ENCODE peak calls at places on chromosomes 7 and 10, in nine cellular contexts. W is fibroblast of the aortic adventitia, K is A549, A is BJ, U is cardiac fibroblast, S is HFF-Myc, B is suprapubic skin, V is stomach, F is epithelial cell of esophagus. P is an unnamed sample.

GRCh38 chr7:71626206-71626605 is 494.3 kb downstream of the GALNT17 start:
- DNase-seq in W (no peak), K (no peak), A (no peak), U (peak; percentile 7), S (no peak), B (no peak), V (no peak), F (no peak), P (no peak)

GRCh38 chr7:34675749-34676374 is 17.8 kb downstream of the NPSR1 start:
- DNase-seq in W (peak; percentile 2), K (peak; percentile 48), A (no peak), U (peak; percentile 32), S (no peak), B (no peak), V (no peak), F (peak; percentile 34), P (no peak)

GRCh38 chr10:381346-381745 is 246.1 kb downstream of the ZMYND11 start:
- DNase-seq in W (no peak), K (no peak), A (no peak), U (no peak), S (no peak), B (peak; percentile 63), V (peak; percentile 8), F (no peak), P (no peak)

GRCh38 chr10:78972947-78973900 is 95.5 kb upstream of the ZMIZ1 start:
- DNase-seq in W (peak; percentile 91), K (peak; percentile 98), A (peak; percentile 68), U (peak; percentile 94), S (peak; percentile 88), B (peak; percentile 87), V (peak; percentile 69), F (peak; percentile 91), P (no peak)

GRCh38 chr7:98295467-98296220 is 14.2 kb downstream of the BRI3 start:
- DNase-seq in W (no peak), K (no peak), A (no peak), U (no peak), S (no peak), B (no peak), V (no peak), F (peak; percentile 74), P (no peak)

GRCh38 chr10:70921285-70921684 is 32.9 kb upstream of the PCBD1 start:
- DNase-seq in W (no peak), K (no peak), A (no peak), U (no peak), S (no peak), B (no peak), V (no peak), F (no peak), P (no peak)

GRCh38 chr10:72659694-72660093 is 32.2 kb upstream of the MCU start:
- DNase-seq in W (no peak), K (no peak), A (no peak), U (no peak), S (no peak), B (no peak), V (no peak), F (no peak), P (no peak)

GRCh38 chr10:118626953-118627352 is 31.5 kb upstream of the PRLHR start:
- DNase-seq in W (no peak), K (no peak), A (no peak), U (no peak), S (no peak), B (no peak), V (no peak), F (no peak), P (no peak)

GRCh38 chr7:42645906-42646305 is 266.0 kb downstream of the C7orf25 start:
- DNase-seq in W (peak; percentile 7), K (no peak), A (no peak), U (peak; percentile 41), S (no peak), B (no peak), V (no peak), F (peak; percentile 62), P (no peak)

GRCh38 chr7:112150823-112151641 is 55.2 kb downstream of the DOCK4 start:
- DNase-seq in W (no peak), K (no peak), A (no peak), U (peak; percentile 45), S (no peak), B (no peak), V (no peak), F (no peak), P (no peak)

GRCh38 chr7:143380264-143380645 is 890 bp upstream of the ZYX start:
- DNase-seq in W (peak; percentile 90), K (peak; percentile 89), A (peak; percentile 40), U (peak; percentile 91), S (peak; percentile 72), B (peak; percentile 92), V (peak; percentile 87), F (peak; percentile 85), P (no peak)

GRCh38 chr10:64430690-64431323 is 909.6 kb downstream of the REEP3 start:
- DNase-seq in W (no peak), K (no peak), A (no peak), U (peak; percentile 52), S (no peak), B (no peak), V (no peak), F (peak; percentile 1), P (no peak)

GRCh38 chr10:69901022-69901421 is 99.3 kb downstream of the COL13A1 start:
- DNase-seq in W (no peak), K (no peak), A (no peak), U (no peak), S (no peak), B (no peak), V (no peak), F (no peak), P (no peak)

GRCh38 chr10:10878944-10879343 is 138.7 kb upstream of the CELF2 start:
- DNase-seq in W (no peak), K (no peak), A (no peak), U (no peak), S (no peak), B (no peak), V (no peak), F (no peak), P (no peak)

GRCh38 chr7:137395425-137395824 is 51.9 kb upstream of the PTN start:
- DNase-seq in W (no peak), K (no peak), A (no peak), U (no peak), S (no peak), B (no peak), V (no peak), F (no peak), P (no peak)

GRCh38 chr7:43535031-43535451 is 47.9 kb upstream of the STK17A start:
- DNase-seq in W (no peak), K (no peak), A (peak; percentile 36), U (peak; percentile 77), S (peak; percentile 31), B (no peak), V (no peak), F (peak; percentile 49), P (no peak)

GRCh38 chr7:105691029-105691691 is 109.9 kb upstream of the EFCAB10 start:
- DNase-seq in W (peak; percentile 44), K (no peak), A (no peak), U (peak; percentile 65), S (no peak), B (no peak), V (no peak), F (no peak), P (no peak)

GRCh38 chr7:150361402-150361801 is 7.2 kb upstream of the REPIN1 start:
- DNase-seq in W (no peak), K (no peak), A (no peak), U (no peak), S (no peak), B (no peak), V (no peak), F (no peak), P (no peak)

GRCh38 chr10:49227406-49227805 is 39.2 kb upstream of the TMEM273 start:
- DNase-seq in W (no peak), K (no peak), A (no peak), U (no peak), S (no peak), B (no peak), V (no peak), F (no peak), P (no peak)

GRCh38 chr7:87875151-87876039 is 765 bp downstream of the SLC25A40 start:
- DNase-seq in W (no peak), K (no peak), A (no peak), U (peak; percentile 18), S (no peak), B (no peak), V (no peak), F (peak; percentile 18), P (no peak)

GRCh38 chr7:87876759-87877234 is 504 bp downstream of the DBF4 start:
- DNase-seq in W (peak; percentile 56), K (peak; percentile 43), A (no peak), U (peak; percentile 69), S (no peak), B (peak; percentile 89), V (peak; percentile 70), F (peak; percentile 71), P (peak; percentile 60)

GRCh38 chr7:87877641-87878040 is 1.3 kb downstream of the DBF4 start:
- DNase-seq in W (peak; percentile 30), K (no peak), A (no peak), U (peak; percentile 18), S (no peak), B (no peak), V (no peak), F (no peak), P (no peak)

GRCh38 chr7:87878208-87878735 is 2.0 kb downstream of the DBF4 start:
- DNase-seq in W (peak; percentile 48), K (no peak), A (no peak), U (peak; percentile 29), S (no peak), B (no peak), V (no peak), F (no peak), P (no peak)

GRCh38 chr7:87876040-87876758 is at the start of the genes DBF4 and SLC25A40:
- DNase-seq in W (peak; percentile 88), K (peak; percentile 84), A (peak; percentile 59), U (peak; percentile 94), S (peak; percentile 78), B (peak; percentile 96), V (peak; percentile 97), F (peak; percentile 97), P (peak; percentile 95)
- H3K4me3 ChIP-seq in W (peak within 1 kb of the TSS; percentile 87), K (peak within 1 kb of the TSS; percentile 94), A (peak within 1 kb of the TSS; percentile 82), U (peak within 1 kb of the TSS; percentile 90), S (peak within 1 kb of the TSS; percentile 90), B (peak within 1 kb of the TSS; percentile 95), V (peak within 1 kb of the TSS; percentile 81), F (peak within 1 kb of the TSS; percentile 79), P (peak within 1 kb of the TSS; percentile 62)

GRCh38 chr7:56063882-56064625 is at the start of gene SUMF2:
- DNase-seq in W (peak; percentile 87), K (peak; percentile 98), A (no peak), U (peak; percentile 90), S (peak; percentile 61), B (peak; percentile 93), V (peak; percentile 92), F (peak; percentile 87), P (peak; percentile 84)
- TF ChIP-seq CTCF in W (peak; percentile 14), K (no peak), A (peak; percentile 37), U (peak; percentile 12), S (no peak), B (no peak), V (no peak), F (no peak), P (no peak)

GRCh38 chr10:132541129-132541528 is 3.5 kb downstream of the INPP5A start:
- DNase-seq in W (no peak), K (no peak), A (no peak), U (no peak), S (no peak), B (no peak), V (no peak), F (no peak), P (no peak)
- H3K4me3 ChIP-seq in W (no peak overlapping the region), K (no peak overlapping the region), A (no peak overlapping the region), U (no peak overlapping the region), S (no peak overlapping the region), B (no peak overlapping the region), V (peak overlapping the region; percentile 69), F (no peak overlapping the region), P (no peak overlapping the region)

GRCh38 chr10:110103921-110104461 is 96.2 kb downstream of the ADD3 start:
- DNase-seq in W (peak; percentile 40), K (no peak), A (no peak), U (no peak), S (no peak), B (no peak), V (no peak), F (no peak), P (no peak)
- TF ChIP-seq CTCF in W (no peak), K (no peak), A (no peak), U (no peak), S (no peak), B (no peak), V (no peak), F (no peak), P (no peak)

P was measured in RWPE2.